ENCODE peak calls at places on chromosomes 13 and 19, in five cellular contexts. R, Z, V, E and Q are unnamed samples.
A peak's percentile ranks its signal among the peaks of the same experiment; 100 is the strongest.

GRCh38 chr13:26872444-26873173 is 112.0 kb upstream of the GPR12 start:
- DNase-seq in R (peak; percentile 29), Z (peak; percentile 8), V (no peak), E (no peak), Q (peak; percentile 33)

GRCh38 chr13:32811297-32811800 is 204.9 kb upstream of the KL start:
- DNase-seq in R (no peak), Z (no peak), V (peak; percentile 32), E (no peak), Q (peak; percentile 30)

GRCh38 chr13:42814868-42815267 is 33.5 kb downstream of the FAM216B start:
- DNase-seq in R (no peak), Z (no peak), V (no peak), E (no peak), Q (no peak)

GRCh38 chr19:47036233-47036651 is 12.2 kb downstream of the TMEM160 start:
- DNase-seq in R (peak; percentile 54), Z (no peak), V (no peak), E (no peak), Q (peak; percentile 77)

GRCh38 chr13:57632276-57633140 is 964 bp downstream of the PCDH17 start:
- DNase-seq in R (no peak), Z (no peak), V (no peak), E (peak; percentile 62), Q (no peak)

GRCh38 chr13:71619096-71619495 is 247.9 kb downstream of the DACH1 start:
- DNase-seq in R (no peak), Z (no peak), V (no peak), E (no peak), Q (no peak)

GRCh38 chr13:98222816-98223215 is 45.7 kb upstream of the RNF113B start:
- DNase-seq in R (no peak), Z (no peak), V (no peak), E (no peak), Q (no peak)

GRCh38 chr19:16368385-16369305 is 44.0 kb downstream of the KLF2 start:
- DNase-seq in R (no peak), Z (no peak), V (no peak), E (peak; percentile 29), Q (no peak)

GRCh38 chr13:66748712-66749111 is 481.4 kb downstream of the PCDH9 start:
- DNase-seq in R (no peak), Z (no peak), V (no peak), E (no peak), Q (no peak)

GRCh38 chr19:35264281-35265125 is 4.3 kb upstream of the USF2 start:
- DNase-seq in R (peak; percentile 20), Z (no peak), V (no peak), E (peak; percentile 46), Q (peak; percentile 6)

GRCh38 chr13:114119196-114119595 is 13.2 kb downstream of the RASA3 start:
- DNase-seq in R (no peak), Z (no peak), V (no peak), E (no peak), Q (no peak)

GRCh38 chr19:58563034-58563573 is 4.7 kb upstream of the UBE2M start:
- DNase-seq in R (peak; percentile 37), Z (no peak), V (peak; percentile 58), E (peak; percentile 71), Q (no peak)

GRCh38 chr19:18156841-18157464 is 4.0 kb downstream of the PIK3R2 start:
- DNase-seq in R (peak; percentile 95), Z (no peak), V (no peak), E (peak; percentile 96), Q (peak; percentile 94)

GRCh38 chr19:47514151-47514868 is 553 bp downstream of the NAPA start:
- DNase-seq in R (peak; percentile 28), Z (no peak), V (no peak), E (peak; percentile 78), Q (peak; percentile 22)

GRCh38 chr13:23889598-23890224 is 511 bp upstream of the MIPEP start:
- DNase-seq in R (no peak), Z (no peak), V (no peak), E (no peak), Q (no peak)

DNA sequence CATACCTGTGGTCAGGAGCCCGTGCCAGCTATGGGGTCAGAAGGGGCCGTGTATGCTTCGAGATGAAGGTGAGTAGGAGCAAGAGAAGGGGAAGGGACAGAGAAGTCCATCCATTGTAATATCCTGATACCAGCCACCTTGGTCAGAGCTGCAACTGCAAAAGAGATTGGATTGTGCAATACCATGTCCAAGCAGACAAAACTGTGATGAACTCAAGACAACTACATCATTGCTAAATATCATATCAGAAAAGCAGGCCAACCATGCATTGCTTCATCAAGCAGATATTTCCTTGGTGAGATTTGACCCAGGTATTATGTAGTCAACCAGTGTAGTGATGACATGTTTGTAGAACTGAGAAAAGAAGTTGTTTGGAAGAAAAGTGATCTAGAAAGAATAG is 12.1 kb downstream of the HNRNPUL1 start:
- DNase-seq in R (no peak), Z (no peak), V (no peak), E (no peak), Q (no peak)
- TF ChIP-seq POLR2AphosphoS5 in R (no peak), Z (no peak), V (no peak), E (no peak), Q (no peak)

GRCh38 chr13:59463023-59463422 is 700.7 kb downstream of the DIAPH3 start:
- DNase-seq in R (no peak), Z (no peak), V (no peak), E (no peak), Q (no peak)
- TF ChIP-seq POLR2AphosphoS5 in R (no peak), Z (no peak), V (no peak), E (no peak), Q (no peak)

GRCh38 chr19:1362385-1363257 is 21.1 kb upstream of the NDUFS7 start:
- DNase-seq in R (no peak), Z (no peak), V (no peak), E (no peak), Q (no peak)

GRCh38 chr19:1363599-1363998 is 20.1 kb upstream of the NDUFS7 start:
- DNase-seq in R (no peak), Z (no peak), V (no peak), E (no peak), Q (no peak)

GRCh38 chr19:1360126-1360817 is 23.4 kb upstream of the NDUFS7 start:
- DNase-seq in R (no peak), Z (no peak), V (no peak), E (no peak), Q (no peak)

GRCh38 chr19:1361601-1362384 is 21.9 kb upstream of the NDUFS7 start:
- DNase-seq in R (no peak), Z (no peak), V (no peak), E (no peak), Q (no peak)

DNA sequence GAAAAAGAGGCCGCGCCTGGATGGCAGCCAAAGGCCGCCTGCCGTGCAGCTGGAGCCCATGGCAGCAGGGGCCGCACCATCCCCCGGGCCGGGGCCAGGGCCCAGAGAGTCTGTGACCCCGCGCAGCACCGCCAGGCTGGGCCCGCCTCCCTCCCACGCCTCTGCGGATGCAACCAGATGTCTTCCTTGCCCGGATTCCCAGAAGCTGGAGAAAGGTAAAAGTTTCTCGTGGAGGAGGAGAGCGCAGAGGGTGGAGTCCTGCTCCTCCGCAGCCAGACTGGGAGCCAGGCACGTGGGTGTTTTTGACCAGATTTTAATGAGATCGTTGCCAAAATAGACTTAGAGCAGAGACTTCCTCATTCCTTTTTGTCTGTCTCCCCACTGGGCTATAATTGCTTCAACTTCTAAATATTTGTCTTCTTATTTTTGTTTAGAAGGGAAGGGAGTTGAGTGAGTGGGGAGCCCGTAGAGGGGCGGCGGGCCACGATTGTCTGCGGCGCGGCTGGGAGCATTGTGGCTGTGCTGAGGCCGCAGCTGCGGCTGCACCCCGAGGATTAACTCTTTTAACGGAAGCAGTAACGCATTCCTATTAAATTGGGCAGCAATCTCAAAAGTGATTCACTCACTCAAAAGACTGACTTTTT is 22.8 kb upstream of the NDUFS7 start:
- DNase-seq in R (no peak), Z (no peak), V (no peak), E (peak; percentile 86), Q (peak; percentile 35)
- TF ChIP-seq POLR2AphosphoS5 in R (peak; percentile 19), Z (no peak), V (no peak), E (no peak), Q (no peak)

GRCh38 chr19:42423462-42424344 is 3.5 kb downstream of the LIPE start:
- DNase-seq in R (peak; percentile 87), Z (no peak), V (peak; percentile 95), E (peak; percentile 92), Q (peak; percentile 92)
- TF ChIP-seq POLR2AphosphoS5 in R (peak; percentile 45), Z (no peak), V (no peak), E (peak; percentile 46), Q (peak; percentile 43)

DNA sequence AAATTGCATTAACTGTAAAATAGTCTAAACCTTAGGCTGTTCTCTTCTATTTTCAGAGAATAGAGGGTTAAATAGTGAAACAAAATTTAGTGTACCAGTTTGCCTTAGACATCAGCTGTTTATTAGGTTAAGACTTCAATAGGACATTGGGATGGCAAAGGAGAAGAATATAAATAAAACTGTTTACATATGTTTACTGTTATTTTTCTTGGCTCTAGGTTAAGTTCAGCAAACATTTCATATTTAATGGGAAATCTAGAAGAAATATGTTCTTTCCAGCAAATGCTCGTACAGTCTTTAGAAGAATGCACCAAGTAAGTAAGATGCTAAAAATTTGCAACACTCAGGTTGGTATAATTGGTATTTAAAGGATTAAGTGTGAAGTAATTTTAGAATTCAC is 76.5 kb upstream of the TEX29 start:
- DNase-seq in R (no peak), Z (no peak), V (no peak), E (no peak), Q (no peak)
- TF ChIP-seq POLR2AphosphoS5 in R (no peak), Z (no peak), V (no peak), E (no peak), Q (no peak)

GRCh38 chr19:42251572-42251990 is 3.3 kb downstream of the ERF start:
- DNase-seq in R (no peak), Z (no peak), V (no peak), E (peak; percentile 69), Q (no peak)
- TF ChIP-seq POLR2AphosphoS5 in R (no peak), Z (no peak), V (no peak), E (no peak), Q (no peak)

GRCh38 chr19:483332-484072 is 12.8 kb upstream of the MADCAM1 start:
- DNase-seq in R (no peak), Z (no peak), V (no peak), E (no peak), Q (no peak)
- TF ChIP-seq POLR2AphosphoS5 in R (no peak), Z (no peak), V (no peak), E (no peak), Q (no peak)